ENCODE peak calls at places on chromosomes 6 and 20, in nine cellular contexts. S, M, L, T, C, P, I, B and Q are unnamed samples.

GRCh38 chr6:106901062-106901461 is 73.5 kb downstream of the CD24 start:
- DNase-seq in S (no peak), M (no peak), T (no peak), P (no peak), B (no peak), C (no peak), I (no peak), L (no peak), Q (no peak)

GRCh38 chr6:55943329-55943728 is 67.9 kb upstream of the BMP5 start:
- DNase-seq in M (no peak), B (no peak), L (no peak), I (no peak), P (no peak), T (no peak), S (no peak), C (no peak), Q (no peak)

GRCh38 chr6:136483906-136484305 is 66.3 kb downstream of the MAP7 start:
- DNase-seq in L (no peak), S (no peak), T (no peak), M (no peak), I (no peak), C (no peak), B (no peak), P (no peak), Q (no peak)

GRCh38 chr6:164051427-164051826 is 636.9 kb downstream of the QKI start:
- DNase-seq in L (no peak), T (no peak), I (no peak), P (no peak), S (peak; percentile 33), M (no peak), B (no peak), C (no peak), Q (no peak)

GRCh38 chr6:157070403-157071107 is 252.8 kb downstream of the TMEM242 start:
- DNase-seq in I (no peak), M (no peak), S (no peak), P (no peak), T (no peak), L (no peak), C (no peak), B (no peak), Q (no peak)

GRCh38 chr6:24988562-24988961 is 52.8 kb upstream of the RIPOR2 start:
- DNase-seq in M (no peak), P (no peak), C (no peak), I (no peak), S (no peak), L (no peak), T (no peak), B (no peak), Q (no peak)

GRCh38 chr20:40797425-40797824 is 108.4 kb upstream of the MAFB start:
- DNase-seq in C (no peak), T (peak; percentile 34), P (no peak), B (no peak), L (no peak), S (no peak), I (no peak), M (no peak), Q (no peak)

GRCh38 chr6:10763006-10763405 is 15.4 kb downstream of the TMEM14B start:
- DNase-seq in I (no peak), B (no peak), L (no peak), S (no peak), C (no peak), M (no peak), P (no peak), T (no peak), Q (no peak)

GRCh38 chr20:47397652-47398301 is 41.3 kb upstream of the ZMYND8 start:
- DNase-seq in T (no peak), C (no peak), P (no peak), M (no peak), S (no peak), I (no peak), B (no peak), L (no peak), Q (no peak)

GRCh38 chr6:45538636-45539035 is 160.9 kb upstream of the SUPT3H start:
- DNase-seq in T (no peak), I (no peak), L (no peak), P (no peak), S (no peak), C (no peak), B (no peak), M (no peak), Q (no peak)